ENCODE peak calls at places on chromosomes 6 and 20, in eight cellular contexts. N is heart right ventricle, E is HL-60, X is cardiac fibroblast, Z is OCI-LY7, P is NB4, W is mucosa of descending colon, L is BJ. K is an unnamed sample.

GRCh38 chr6:44222987-44223470 is 366 bp upstream of the SLC29A1 start:
- DNase-seq in N (no peak), E (no peak), X (no peak), Z (no peak), P (no peak), W (no peak), L (no peak), K (no peak)

GRCh38 chr6:141464490-141464889 is 668.2 kb upstream of the GJE1 start:
- DNase-seq in N (peak), E (no peak), X (peak), Z (peak), P (no peak), W (no peak), L (peak), K (peak)

GRCh38 chr6:84019171-84019570 is 14.4 kb upstream of the MRAP2 start:
- DNase-seq in N (no peak), E (no peak), X (no peak), Z (no peak), P (no peak), W (no peak), L (no peak), K (no peak)

GRCh38 chr20:12241065-12241464 is 323.4 kb downstream of the BTBD3 start:
- DNase-seq in N (no peak), E (no peak), X (no peak), Z (no peak), P (no peak), W (no peak), L (no peak), K (no peak)

GRCh38 chr6:45922728-45923351 is 92.8 kb downstream of the CLIC5 start:
- DNase-seq in N (peak), E (peak), X (peak), Z (peak), P (peak), W (peak), L (no peak), K (peak)

GRCh38 chr6:38445321-38445720 is 194.4 kb downstream of the BTBD9 start:
- DNase-seq in N (no peak), E (no peak), X (no peak), Z (no peak), P (no peak), W (no peak), L (no peak), K (peak)

GRCh38 chr20:54227241-54227640 is 19.4 kb downstream of the PFDN4 start:
- DNase-seq in N (no peak), E (no peak), X (no peak), Z (no peak), P (no peak), W (no peak), L (no peak), K (no peak)

GRCh38 chr20:55882922-55883321 is 122.4 kb downstream of the CBLN4 start:
- DNase-seq in N (no peak), E (no peak), X (no peak), Z (no peak), P (no peak), W (no peak), L (no peak), K (no peak)

GRCh38 chr6:1335367-1336037 is 23.6 kb downstream of the FOXQ1 start:
- DNase-seq in N (no peak), E (peak), X (peak), Z (no peak), P (peak), W (no peak), L (peak), K (no peak)

GRCh38 chr20:52596261-52596660 is 375.9 kb upstream of the TSHZ2 start:
- DNase-seq in N (no peak), E (no peak), X (no peak), Z (no peak), P (no peak), W (no peak), L (no peak), K (no peak)

GRCh38 chr20:62885046-62885445 is 23.4 kb upstream of the TCFL5 start:
- DNase-seq in N (no peak), E (no peak), X (no peak), Z (no peak), P (no peak), W (no peak), L (no peak), K (no peak)

GRCh38 chr20:40714109-40714508 is 25.1 kb upstream of the MAFB start:
- DNase-seq in N (no peak), E (no peak), X (no peak), Z (no peak), P (no peak), W (no peak), L (no peak), K (no peak)

GRCh38 chr6:15036690-15037245 is 209.1 kb upstream of the JARID2 start:
- DNase-seq in N (peak), E (no peak), X (no peak), Z (no peak), P (no peak), W (no peak), L (no peak), K (no peak)

GRCh38 chr6:55674672-55675071 is 95.7 kb upstream of the HMGCLL1 start:
- DNase-seq in N (no peak), E (no peak), X (no peak), Z (no peak), P (no peak), W (no peak), L (no peak), K (no peak)

GRCh38 chr6:135667694-135668455 is 170.3 kb upstream of the AHI1 start:
- DNase-seq in N (peak), E (no peak), X (peak), Z (no peak), P (no peak), W (no peak), L (peak), K (peak)

GRCh38 chr6:40568062-40568708 is 19.0 kb downstream of the LRFN2 start:
- DNase-seq in N (no peak), E (no peak), X (no peak), Z (no peak), P (no peak), W (no peak), L (no peak), K (no peak)

GRCh38 chr20:33275871-33276270 is 7.1 kb upstream of the BPIFB1 start:
- DNase-seq in N (no peak), E (no peak), X (no peak), Z (no peak), P (no peak), W (no peak), L (no peak), K (no peak)

GRCh38 chr6:100678027-100678426 is 203.1 kb downstream of the ASCC3 start:
- DNase-seq in N (no peak), E (no peak), X (peak), Z (no peak), P (no peak), W (no peak), L (no peak), K (no peak)

GRCh38 chr6:52900536-52900935 is 9.0 kb downstream of the GSTA3 start:
- DNase-seq in N (no peak), E (no peak), X (no peak), Z (no peak), P (no peak), W (no peak), L (no peak), K (no peak)

GRCh38 chr6:148616811-148617210 is 130.0 kb upstream of the UST start:
- DNase-seq in N (no peak), E (no peak), X (peak), Z (no peak), P (no peak), W (no peak), L (no peak), K (no peak)

GRCh38 chr6:44256291-44257006 is 879 bp downstream of the SLC35B2 start:
- DNase-seq in N (no peak), E (no peak), X (no peak), Z (no peak), P (no peak), W (no peak), L (no peak), K (no peak)

GRCh38 chr6:81451787-81452186 is 300.7 kb downstream of the TENT5A start:
- DNase-seq in N (no peak), E (no peak), X (peak), Z (no peak), P (peak), W (no peak), L (peak), K (peak)

GRCh38 chr20:52105573-52106422 is 85.8 kb downstream of the ZFP64 start:
- DNase-seq in N (no peak), E (no peak), X (peak), Z (peak), P (no peak), W (no peak), L (no peak), K (peak)

GRCh38 chr6:55953384-55953783 is 78.0 kb upstream of the BMP5 start:
- DNase-seq in N (no peak), E (no peak), X (peak), Z (no peak), P (peak), W (no peak), L (peak), K (peak)

GRCh38 chr20:13984211-13984610 is 6.2 kb downstream of the SEL1L2 start:
- DNase-seq in N (no peak), E (no peak), X (no peak), Z (no peak), P (no peak), W (no peak), L (no peak), K (no peak)

GRCh38 chr6:109059591-109060021 is 35.0 kb downstream of the SESN1 start:
- DNase-seq in N (no peak), E (peak), X (peak), Z (peak), P (peak), W (no peak), L (no peak), K (peak)

GRCh38 chr20:11117808-11118528 is 444.2 kb upstream of the JAG1 start:
- DNase-seq in N (no peak), E (no peak), X (peak), Z (no peak), P (no peak), W (no peak), L (no peak), K (peak)

GRCh38 chr6:120116343-120116742 is 766.8 kb upstream of the MAN1A1 start:
- DNase-seq in N (no peak), E (no peak), X (no peak), Z (no peak), P (no peak), W (no peak), L (no peak), K (no peak)

GRCh38 chr20:40689100-40689942 is at the start of gene MAFB:
- DNase-seq in N (peak), E (peak), X (peak), Z (no peak), P (peak), W (peak), L (peak), K (peak)

GRCh38 chr20:61937146-61937962 is 128.3 kb downstream of the TAF4 start:
- DNase-seq in N (no peak), E (no peak), X (no peak), Z (no peak), P (no peak), W (peak), L (no peak), K (no peak)

GRCh38 chr6:22717906-22718305 is 148.5 kb downstream of the HDGFL1 start:
- DNase-seq in N (no peak), E (no peak), X (no peak), Z (no peak), P (no peak), W (peak), L (no peak), K (no peak)

GRCh38 chr6:52499681-52500239 is 77.1 kb downstream of the TRAM2 start:
- DNase-seq in N (peak), E (no peak), X (no peak), Z (no peak), P (no peak), W (no peak), L (no peak), K (no peak)

GRCh38 chr6:42295181-42295580 is 77.5 kb upstream of the MRPS10 start:
- DNase-seq in N (no peak), E (no peak), X (no peak), Z (no peak), P (peak), W (no peak), L (no peak), K (no peak)

GRCh38 chr6:71364910-71365542 is 76.4 kb downstream of the OGFRL1 start:
- DNase-seq in N (no peak), E (no peak), X (no peak), Z (no peak), P (no peak), W (no peak), L (no peak), K (no peak)

GRCh38 chr6:32047539-32047854 is 9.3 kb downstream of the CYP21A2 start:
- DNase-seq in N (no peak), E (no peak), X (no peak), Z (no peak), P (no peak), W (no peak), L (no peak), K (no peak)

GRCh38 chr6:82331031-82331773 is 32.4 kb upstream of the TPBG start:
- DNase-seq in N (no peak), E (no peak), X (peak), Z (no peak), P (peak), W (no peak), L (peak), K (no peak)

DNA sequence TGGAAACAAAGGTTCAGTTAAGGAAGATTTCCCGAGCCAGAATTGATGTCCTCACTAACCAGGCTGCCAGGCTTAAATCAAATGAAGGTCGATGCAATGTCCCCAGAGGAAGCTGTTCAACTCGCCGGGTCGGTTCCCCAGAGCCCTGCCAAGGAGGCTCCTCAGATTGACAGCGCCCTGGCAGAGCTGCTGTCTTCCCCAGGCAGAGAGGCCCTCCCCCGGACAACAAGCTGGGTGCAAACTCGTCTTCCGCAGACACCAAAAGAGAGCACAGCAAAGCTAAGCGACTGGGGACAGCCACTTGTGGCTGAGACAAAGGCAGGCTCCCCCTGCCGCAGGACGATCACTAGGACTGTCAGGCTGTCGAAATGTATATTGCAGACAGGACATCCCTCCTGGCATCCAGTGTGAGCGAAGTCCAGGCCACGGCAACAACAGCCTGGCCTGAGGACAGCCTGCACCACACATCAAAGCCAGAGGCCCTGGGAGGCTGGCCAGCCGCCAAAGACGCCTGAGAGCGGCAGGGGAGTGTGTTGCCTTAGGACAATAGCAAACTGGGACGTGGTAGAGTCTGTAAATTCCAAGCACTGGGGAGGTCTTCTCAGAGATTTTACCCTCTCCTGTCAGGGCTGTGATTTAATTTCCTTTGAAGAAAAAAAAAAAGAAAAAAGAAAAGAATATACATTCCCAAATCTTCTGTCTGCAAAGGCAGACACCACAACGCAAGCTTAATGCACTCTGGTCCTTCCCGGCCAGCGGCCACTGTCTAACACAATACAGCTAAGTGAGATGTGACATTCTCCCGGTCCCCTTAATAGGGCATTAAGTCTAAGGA is 99.1 kb downstream of the HIVEP2 start:
- DNase-seq in N (peak), E (no peak), X (peak), Z (peak), P (peak), W (peak), L (no peak), K (peak)
- TF ChIP-seq CTCF in N (no peak), E (no peak), X (no peak), Z (peak), P (no peak), W (no peak), L (no peak), K (no peak)

GRCh38 chr6:116575227-116575626 is 3.9 kb downstream of the RWDD1 start:
- DNase-seq in N (no peak), E (no peak), X (no peak), Z (no peak), P (no peak), W (no peak), L (no peak), K (no peak)

GRCh38 chr6:116568851-116569755 is 2.2 kb upstream of the RWDD1 start:
- DNase-seq in N (no peak), E (peak), X (no peak), Z (no peak), P (peak), W (no peak), L (no peak), K (no peak)

GRCh38 chr6:116571683-116572000 is 338 bp downstream of the RWDD1 start:
- DNase-seq in N (no peak), E (no peak), X (no peak), Z (no peak), P (no peak), W (no peak), L (no peak), K (no peak)

GRCh38 chr6:116570856-116571682 is at the start of gene RWDD1:
- DNase-seq in N (peak), E (peak), X (peak), Z (peak), P (peak), W (peak), L (peak), K (peak)

DNA sequence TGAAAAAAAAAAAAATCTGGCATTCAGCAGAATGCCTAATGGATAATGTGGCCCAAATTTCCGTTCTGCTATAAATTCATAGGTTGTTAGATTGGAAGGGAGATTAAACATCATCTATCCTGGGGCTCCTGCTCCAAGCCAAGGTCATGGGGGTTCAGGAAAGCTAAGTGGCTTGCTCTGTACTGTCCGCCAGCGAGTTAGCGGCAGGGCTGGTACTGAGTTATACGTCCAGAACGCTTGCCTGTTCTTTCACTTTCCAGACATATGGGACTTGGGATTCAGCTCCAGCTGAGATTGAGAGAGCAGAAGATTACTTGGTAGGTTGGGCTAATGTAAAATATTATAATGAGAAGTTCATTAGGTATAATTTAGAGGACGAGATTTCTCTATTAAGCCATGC is 858 bp downstream of the RWDD1 start:
- DNase-seq in N (peak), E (no peak), X (peak), Z (peak), P (peak), W (peak), L (no peak), K (peak)
- H3K4me3 ChIP-seq in N (peak), E (peak), X (peak), Z (peak), P (peak), W (peak), L (peak), K (peak)

DNA sequence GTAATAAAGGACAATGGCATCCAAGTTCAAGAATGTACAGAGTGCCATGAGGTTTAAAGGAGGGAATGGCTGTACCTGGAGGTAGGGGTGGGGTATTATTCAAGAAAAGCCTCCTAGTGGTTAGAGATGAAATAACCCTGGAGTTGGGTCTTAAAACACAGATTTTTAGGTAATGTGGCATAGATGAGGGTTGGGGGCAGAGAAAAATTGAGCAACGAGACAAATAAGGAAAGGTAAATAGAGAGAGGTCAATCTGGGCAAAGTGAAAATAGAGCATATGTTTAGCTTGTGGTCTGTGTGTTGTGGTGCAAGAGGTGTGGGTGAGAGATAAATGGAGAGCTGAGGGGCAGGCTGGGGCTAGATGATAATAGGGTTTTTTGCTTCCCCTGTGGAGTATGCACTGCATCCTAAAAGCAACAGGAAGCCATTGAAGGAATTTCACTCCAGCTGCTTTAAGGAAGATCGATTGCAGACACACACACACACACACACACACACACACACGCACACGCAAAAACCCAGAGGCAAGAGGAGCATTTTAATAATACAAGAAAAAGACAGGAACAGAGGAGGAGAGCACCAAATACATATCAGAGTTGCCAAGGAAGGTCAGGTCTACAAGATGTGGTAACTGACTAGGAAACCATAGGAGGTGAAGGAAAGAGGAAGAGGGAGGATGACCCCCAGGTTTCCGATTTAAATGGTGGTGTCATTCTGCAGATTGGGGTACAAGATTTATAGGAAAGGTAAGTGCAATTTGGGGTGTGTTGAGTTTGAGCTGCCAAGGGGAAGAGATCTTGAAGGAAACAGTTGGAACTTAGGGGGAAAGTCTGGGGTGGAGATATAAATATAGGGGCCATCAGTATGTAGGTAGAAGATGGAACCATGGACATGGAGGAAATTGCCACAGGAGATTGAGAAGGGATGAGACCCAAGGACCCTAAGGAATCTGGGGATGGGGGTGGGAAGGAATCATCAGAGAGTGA is 31.3 kb upstream of the ADGRF1 start:
- DNase-seq in N (no peak), E (no peak), X (no peak), Z (peak), P (no peak), W (no peak), L (no peak), K (no peak)
- TF ChIP-seq CTCF in N (no peak), E (no peak), X (peak), Z (peak), P (peak), W (no peak), L (peak), K (peak)

GRCh38 chr6:7687145-7688113 is 38.5 kb upstream of the BMP6 start:
- DNase-seq in N (no peak), E (no peak), X (no peak), Z (no peak), P (no peak), W (no peak), L (no peak), K (no peak)
- H3K4me3 ChIP-seq in N (no peak), E (no peak), X (no peak), Z (no peak), P (no peak), W (no peak), L (no peak), K (no peak)

GRCh38 chr6:131597448-131597847 is 24.4 kb downstream of the ARG1 start:
- DNase-seq in N (no peak), E (no peak), X (peak), Z (peak), P (peak), W (no peak), L (no peak), K (no peak)
- TF ChIP-seq CTCF in N (no peak), E (no peak), X (peak), Z (peak), P (peak), W (no peak), L (peak), K (peak)

GRCh38 chr6:28543671-28544131 is 18.0 kb downstream of the GPX5 start:
- DNase-seq in N (no peak), E (peak), X (peak), Z (no peak), P (peak), W (no peak), L (no peak), K (no peak)
- H3K4me3 ChIP-seq in N (no peak), E (peak), X (peak), Z (no peak), P (peak), W (no peak), L (peak), K (peak)

DNA sequence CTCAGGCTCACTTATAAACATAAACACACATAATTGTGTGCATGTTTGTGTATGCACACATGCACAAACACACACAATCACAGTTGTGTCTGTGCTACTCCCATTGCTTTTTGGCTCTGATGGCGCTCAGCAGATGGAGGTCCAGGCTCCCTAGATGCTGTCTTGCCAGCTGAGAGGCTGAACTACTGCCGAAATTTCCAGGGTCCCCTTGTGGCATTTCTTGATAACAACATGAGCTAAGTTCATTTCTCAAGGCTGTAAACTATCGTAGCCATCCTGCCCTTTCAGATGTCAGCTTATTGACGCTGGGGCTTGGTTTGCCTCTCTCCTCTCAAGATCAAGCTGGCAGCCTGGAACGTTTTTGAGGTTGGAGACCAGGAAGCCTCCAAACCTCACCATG is 313.9 kb upstream of the RNF24 start:
- DNase-seq in N (no peak), E (no peak), X (no peak), Z (no peak), P (peak), W (no peak), L (no peak), K (no peak)
- TF ChIP-seq CTCF in N (no peak), E (no peak), X (no peak), Z (no peak), P (no peak), W (no peak), L (no peak), K (no peak)

K was measured in brain microvascular endothelial cell.